ENCODE peak calls at places on chromosomes 13 and 19, in six cellular contexts. H is T-helper 17 cell, T is smooth muscle cell of the brain vasculature, K is kidney tubule cell, D is DMS153, X is T-cell. L is an unnamed sample.

GRCh38 chr19:13640611-13641010 is 123.7 kb upstream of the MRI1 start:
- DNase-seq in X (no peak), H (no peak), T (no peak), K (no peak), D (peak), L (no peak)

GRCh38 chr13:51999525-51999924 is 11.7 kb downstream of the ATP7B start:
- DNase-seq in K (peak), X (no peak), H (no peak), T (no peak), D (no peak), L (no peak)

GRCh38 chr13:94966380-94966779 is 254.0 kb upstream of the SOX21 start:
- DNase-seq in T (no peak), X (no peak), K (no peak), H (no peak), D (peak), L (peak)

GRCh38 chr13:100063333-100063732 is 25.6 kb upstream of the PCCA start:
- DNase-seq in H (no peak), T (no peak), X (no peak), D (no peak), K (no peak), L (no peak)

GRCh38 chr13:30898721-30899188 is 7.3 kb upstream of the MEDAG start:
- DNase-seq in X (no peak), H (no peak), K (peak), D (peak), T (peak), L (no peak)

GRCh38 chr13:111043575-111043982 is 71.5 kb upstream of the ARHGEF7 start:
- DNase-seq in D (no peak), X (no peak), H (no peak), T (no peak), K (peak), L (no peak)

GRCh38 chr19:7504684-7505083 is 11.2 kb upstream of the ZNF358 start:
- DNase-seq in T (no peak), X (no peak), K (no peak), D (no peak), H (no peak), L (no peak)

GRCh38 chr19:29620931-29621351 is 14.9 kb downstream of the POP4 start:
- DNase-seq in T (no peak), X (no peak), H (no peak), K (no peak), D (no peak), L (no peak)

GRCh38 chr13:34462843-34463242 is 479.2 kb upstream of the NBEA start:
- DNase-seq in X (no peak), K (peak), D (no peak), T (no peak), H (no peak), L (no peak)

GRCh38 chr19:49786432-49786831 is 19.6 kb downstream of the AP2A1 start:
- DNase-seq in D (no peak), H (no peak), T (no peak), X (no peak), K (peak), L (no peak)

GRCh38 chr13:48304132-48304876 is 753 bp downstream of the RB1 start:
- DNase-seq in D (no peak), H (no peak), X (no peak), K (peak), T (no peak), L (no peak)

GRCh38 chr19:11736696-11737095 is 2.0 kb downstream of the ZNF823 start:
- DNase-seq in D (no peak), T (no peak), K (peak), H (no peak), X (no peak), L (no peak)

GRCh38 chr13:69199664-69200063 is 908.0 kb upstream of the ATXN8OS start:
- DNase-seq in K (no peak), D (no peak), X (no peak), H (no peak), T (no peak), L (no peak)

GRCh38 chr19:48558018-48558684 is 6.2 kb downstream of the SULT2B1 start:
- DNase-seq in X (no peak), D (no peak), K (peak), H (no peak), T (no peak), L (no peak)

GRCh38 chr13:20499986-20500385 is 25.7 kb downstream of the CRYL1 start:
- DNase-seq in T (no peak), D (no peak), H (no peak), X (no peak), K (no peak), L (no peak)

GRCh38 chr13:42398542-42398941 is 126.6 kb downstream of the AKAP11 start:
- DNase-seq in T (no peak), K (no peak), D (no peak), H (no peak), X (no peak), L (no peak)

GRCh38 chr13:93174260-93174659 is 52.3 kb upstream of the GPC6 start:
- DNase-seq in X (no peak), K (no peak), D (no peak), T (no peak), H (no peak), L (no peak)

GRCh38 chr19:16078759-16079707 is 2.7 kb downstream of the TPM4 start:
- DNase-seq in D (peak), K (peak), T (peak), H (peak), X (peak), L (no peak)

GRCh38 chr19:3441986-3442329 is 38.4 kb downstream of the SMIM24 start:
- DNase-seq in D (no peak), X (no peak), T (no peak), K (no peak), H (no peak), L (no peak)

GRCh38 chr13:27913116-27913515 is 6.7 kb upstream of the PDX1 start:
- DNase-seq in X (no peak), H (no peak), D (no peak), K (no peak), T (no peak), L (no peak)

GRCh38 chr13:113437408-113438010 is 15.8 kb downstream of the ADPRHL1 start:
- DNase-seq in X (no peak), T (no peak), K (no peak), H (no peak), D (no peak), L (no peak)

GRCh38 chr13:36706755-36707154 is 32.9 kb downstream of the SERTM1 start:
- DNase-seq in T (no peak), K (no peak), H (no peak), D (no peak), X (no peak), L (no peak)

GRCh38 chr19:44254496-44254895 is 5.2 kb upstream of the ZNF233 start:
- DNase-seq in H (no peak), D (no peak), X (no peak), T (no peak), K (no peak), L (no peak)

L was measured in NCI-H1105 treated with DMSO at 0.1 percent for 48 hours.